ENCODE peak calls at places on chromosomes 12 and 14, in eight cellular contexts. P is Calu3, H is RWPE1, L is brain microvascular endothelial cell, G is choroid plexus epithelial cell, S is progenitor cell of endocrine pancreas, Z is heart right ventricle, U is cardiac muscle cell. T is an unnamed sample.

GRCh38 chr12:21248679-21249078 is 86.0 kb downstream of the SLCO1A2 start:
- DNase-seq in P (no peak), H (no peak), L (no peak), G (peak; percentile 34), S (no peak), Z (no peak), U (peak; percentile 2), T (no peak)

GRCh38 chr12:64675795-64676194 is 65.5 kb downstream of the RASSF3 start:
- DNase-seq in P (peak; percentile 61), H (no peak), L (peak; percentile 28), G (no peak), S (no peak), Z (peak; percentile 63), U (peak; percentile 47), T (no peak)

GRCh38 chr12:65953621-65954020 is 129.3 kb downstream of the HMGA2 start:
- DNase-seq in P (no peak), H (no peak), L (no peak), G (peak; percentile 53), S (no peak), Z (no peak), U (peak; percentile 43), T (no peak)

GRCh38 chr12:24072302-24072701 is 122.8 kb upstream of the SOX5 start:
- DNase-seq in P (no peak), H (no peak), L (no peak), G (peak; percentile 14), S (no peak), Z (no peak), U (no peak), T (no peak)

GRCh38 chr14:29805415-29806123 is 122.1 kb downstream of the PRKD1 start:
- DNase-seq in P (peak; percentile 59), H (peak; percentile 16), L (peak; percentile 56), G (peak; percentile 99), S (no peak), Z (peak; percentile 33), U (peak; percentile 98), T (no peak)

GRCh38 chr12:107355612-107356011 is 262.3 kb upstream of the CRY1 start:
- DNase-seq in P (no peak), H (no peak), L (no peak), G (no peak), S (no peak), Z (no peak), U (no peak), T (no peak)

GRCh38 chr12:51871126-51871525 is 16.8 kb upstream of the ANKRD33 start:
- DNase-seq in P (no peak), H (no peak), L (no peak), G (no peak), S (no peak), Z (no peak), U (no peak), T (no peak)

GRCh38 chr14:87698496-87698895 is 294.5 kb downstream of the GALC start:
- DNase-seq in P (no peak), H (peak; percentile 9), L (no peak), G (no peak), S (no peak), Z (no peak), U (no peak), T (no peak)

GRCh38 chr12:12327802-12328201 is 22.2 kb downstream of the MANSC1 start:
- DNase-seq in P (peak; percentile 22), H (peak; percentile 30), L (peak; percentile 36), G (peak; percentile 82), S (no peak), Z (peak; percentile 34), U (peak; percentile 79), T (peak; percentile 65)

GRCh38 chr12:130761537-130762318 is 45.6 kb upstream of the RIMBP2 start:
- DNase-seq in P (peak; percentile 79), H (peak; percentile 77), L (peak; percentile 53), G (peak; percentile 78), S (peak; percentile 39), Z (peak; percentile 28), U (peak; percentile 30), T (peak; percentile 77)
- TF ChIP-seq CTCF in P (peak; percentile 48), H (peak; percentile 33), L (peak; percentile 75), G (peak; percentile 84), S (peak; percentile 59), Z (peak; percentile 54), U (peak; percentile 35), T (peak; percentile 74)

GRCh38 chr12:40473979-40474378 is 218.3 kb upstream of the CNTN1 start:
- DNase-seq in P (no peak), H (no peak), L (no peak), G (no peak), S (no peak), Z (no peak), U (no peak), T (no peak)

GRCh38 chr12:40469736-40470135 is 222.5 kb upstream of the CNTN1 start:
- DNase-seq in P (no peak), H (no peak), L (no peak), G (no peak), S (no peak), Z (no peak), U (no peak), T (no peak)

GRCh38 chr12:40474630-40475029 is 217.6 kb upstream of the CNTN1 start:
- DNase-seq in P (no peak), H (no peak), L (no peak), G (no peak), S (no peak), Z (no peak), U (no peak), T (no peak)
- TF ChIP-seq CTCF in P (no peak), H (no peak), L (no peak), G (no peak), S (no peak), Z (no peak), U (no peak), T (no peak)

GRCh38 chr12:2458113-2458414 is 336.7 kb upstream of the FKBP4 start:
- DNase-seq in P (no peak), H (no peak), L (no peak), G (no peak), S (no peak), Z (peak; percentile 51), U (no peak), T (no peak)

GRCh38 chr12:2460051-2460450 is 334.7 kb upstream of the FKBP4 start:
- DNase-seq in P (no peak), H (no peak), L (no peak), G (no peak), S (no peak), Z (no peak), U (no peak), T (no peak)

GRCh38 chr12:2461645-2462044 is 333.1 kb upstream of the FKBP4 start:
- DNase-seq in P (no peak), H (no peak), L (no peak), G (no peak), S (no peak), Z (no peak), U (no peak), T (no peak)

GRCh38 chr12:2462087-2462486 is 332.7 kb upstream of the FKBP4 start:
- DNase-seq in P (no peak), H (no peak), L (no peak), G (no peak), S (no peak), Z (no peak), U (no peak), T (no peak)

GRCh38 chr12:2461046-2461445 is 333.7 kb upstream of the FKBP4 start:
- DNase-seq in P (no peak), H (no peak), L (no peak), G (no peak), S (no peak), Z (no peak), U (no peak), T (no peak)
- TF ChIP-seq CTCF in P (no peak), H (no peak), L (no peak), G (no peak), S (no peak), Z (no peak), U (no peak), T (no peak)

GRCh38 chr14:77804592-77804991 is 4.7 kb downstream of the ADCK1 start:
- DNase-seq in P (peak; percentile 27), H (no peak), L (no peak), G (peak; percentile 22), S (no peak), Z (no peak), U (peak; percentile 29), T (peak; percentile 40)
- TF ChIP-seq CTCF in P (no peak), H (no peak), L (peak; percentile 39), G (peak; percentile 54), S (peak; percentile 34), Z (peak; percentile 4), U (peak; percentile 45), T (peak; percentile 56)

DNA sequence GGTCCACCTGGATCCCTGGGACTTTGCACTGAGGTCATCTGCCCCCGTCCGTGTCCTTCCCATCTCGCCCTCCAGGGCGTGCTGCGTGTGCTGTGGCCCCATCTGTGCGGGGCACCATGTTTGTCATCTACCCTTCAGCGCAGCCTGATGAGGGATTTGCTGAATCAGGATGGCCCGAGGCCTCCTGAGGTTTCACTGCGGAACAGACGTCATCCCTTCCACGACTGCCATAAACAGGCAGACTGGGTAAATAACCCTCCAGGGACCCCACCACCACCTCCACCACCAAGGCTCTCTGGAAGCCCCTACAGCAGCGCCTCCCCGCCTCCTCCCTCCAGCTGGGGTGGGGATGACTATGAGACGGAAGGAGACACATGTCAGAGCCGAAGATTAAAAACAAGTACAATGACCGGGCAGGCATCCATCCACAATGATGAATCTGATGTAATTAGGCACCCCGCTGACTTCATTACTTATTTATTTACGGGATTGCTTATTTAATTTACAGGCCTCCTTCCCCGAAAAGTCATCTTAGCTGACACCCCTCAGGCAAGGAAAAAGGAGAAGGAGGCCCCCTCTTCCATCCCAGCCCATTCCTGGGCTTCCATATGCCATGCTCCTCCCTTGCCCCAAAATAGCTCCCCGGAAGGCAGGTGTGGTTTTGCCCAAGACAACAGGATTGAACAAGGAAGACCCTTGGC is 39.4 kb downstream of the NCOR2 start:
- DNase-seq in P (no peak), H (no peak), L (no peak), G (peak; percentile 62), S (no peak), Z (no peak), U (no peak), T (no peak)
- TF ChIP-seq CTCF in P (no peak), H (no peak), L (peak; percentile 31), G (peak; percentile 22), S (no peak), Z (no peak), U (peak; percentile 9), T (no peak)

DNA sequence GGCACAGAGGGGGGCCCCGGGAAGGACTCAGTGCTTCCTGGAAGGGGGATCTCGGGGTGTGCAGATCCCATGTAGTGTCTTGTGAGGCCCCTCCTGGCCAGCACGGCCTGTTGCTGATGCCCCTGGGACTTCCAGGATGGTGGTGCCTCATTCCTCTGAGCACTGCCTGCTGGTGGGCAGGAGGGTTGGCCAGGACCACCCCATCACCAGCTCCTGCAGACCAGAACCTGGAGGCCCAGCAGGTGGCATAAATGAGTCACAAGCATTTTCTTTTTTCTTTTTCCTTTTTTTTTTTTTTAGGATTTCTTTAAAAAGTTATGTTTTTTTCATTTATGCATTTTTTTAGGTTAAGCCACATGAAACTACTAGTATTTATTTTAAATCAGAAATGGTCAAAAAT is 8.0 kb downstream of the MMP17 start:
- DNase-seq in P (no peak), H (no peak), L (no peak), G (peak; percentile 45), S (no peak), Z (no peak), U (peak; percentile 33), T (no peak)
- TF ChIP-seq CTCF in P (peak; percentile 60), H (peak; percentile 16), L (peak; percentile 59), G (peak; percentile 56), S (peak; percentile 44), Z (peak; percentile 38), U (peak; percentile 49), T (peak; percentile 45)

DNA sequence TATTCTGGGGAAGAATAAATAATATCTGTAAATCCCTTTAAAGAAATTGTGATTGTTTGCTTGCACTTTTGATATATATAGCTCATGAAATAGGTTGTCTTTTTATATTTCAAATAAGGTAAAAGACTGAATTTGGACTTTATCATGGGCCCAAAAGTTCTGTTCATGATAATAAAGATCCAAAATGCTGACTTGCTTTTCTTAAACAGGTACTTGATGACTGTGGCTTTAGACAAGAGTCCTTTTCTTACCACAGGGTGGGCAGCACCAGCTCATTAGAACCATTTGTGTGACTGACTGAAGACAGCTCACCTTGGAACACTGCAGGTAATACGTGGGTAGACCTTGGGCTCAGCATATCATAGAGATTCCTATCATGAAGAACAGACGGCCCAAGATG is 432.6 kb downstream of the ETNK1 start:
- DNase-seq in P (no peak), H (no peak), L (no peak), G (no peak), S (no peak), Z (no peak), U (no peak), T (no peak)
- TF ChIP-seq CTCF in P (no peak), H (no peak), L (no peak), G (no peak), S (no peak), Z (no peak), U (no peak), T (no peak)

T was measured in GM10248.